ENCODE peak calls at places on chromosomes 11 and 22, in four cellular contexts. U is neuronal stem cell, T is IMR-90, E is mesendoderm. K is an unnamed sample.

GRCh38 chr11:8768625-8769333 is 86.2 kb downstream of the RPL27A start:
- DNase-seq in U (no peak), T (peak), E (peak), K (no peak)

GRCh38 chr11:88157401-88157800 is 17.8 kb downstream of the RAB38 start:
- DNase-seq in U (no peak), T (no peak), E (no peak), K (no peak)

GRCh38 chr22:27637604-27638003 is 164.0 kb downstream of the MN1 start:
- DNase-seq in U (no peak), T (peak), E (no peak), K (no peak)

GRCh38 chr22:20951932-20952380 is 15.1 kb upstream of the AIFM3 start:
- DNase-seq in U (no peak), T (no peak), E (no peak), K (no peak)

GRCh38 chr11:32053151-32053550 is 37.7 kb upstream of the RCN1 start:
- DNase-seq in U (no peak), T (no peak), E (no peak), K (no peak)

GRCh38 chr11:68373810-68374501 is 61.6 kb downstream of the LRP5 start:
- DNase-seq in U (no peak), T (peak), E (no peak), K (no peak)

GRCh38 chr11:112650568-112650967 is 310.7 kb upstream of the NCAM1 start:
- DNase-seq in U (no peak), T (no peak), E (no peak), K (no peak)

GRCh38 chr11:112348480-112349029 is 87.9 kb upstream of the PLET1 start:
- DNase-seq in U (no peak), T (no peak), E (no peak), K (no peak)

GRCh38 chr22:44353063-44353440 is 40.3 kb upstream of the SHISAL1 start:
- DNase-seq in U (no peak), T (no peak), E (no peak), K (no peak)

GRCh38 chr11:123161386-123161785 is 33.7 kb downstream of the CLMP start:
- DNase-seq in U (no peak), T (no peak), E (no peak), K (no peak)

GRCh38 chr11:9851366-9851765 is 187.5 kb downstream of the SWAP70 start:
- DNase-seq in U (no peak), T (peak), E (no peak), K (no peak)

GRCh38 chr22:43320943-43321900 is 21.9 kb downstream of the SCUBE1 start:
- DNase-seq in U (no peak), T (no peak), E (no peak), K (no peak)

GRCh38 chr11:68342459-68343158 is 30.2 kb downstream of the LRP5 start:
- DNase-seq in U (no peak), T (no peak), E (peak), K (peak)

GRCh38 chr22:47032091-47032943 is 269.9 kb downstream of the TBC1D22A start:
- DNase-seq in U (no peak), T (no peak), E (no peak), K (no peak)

DNA sequence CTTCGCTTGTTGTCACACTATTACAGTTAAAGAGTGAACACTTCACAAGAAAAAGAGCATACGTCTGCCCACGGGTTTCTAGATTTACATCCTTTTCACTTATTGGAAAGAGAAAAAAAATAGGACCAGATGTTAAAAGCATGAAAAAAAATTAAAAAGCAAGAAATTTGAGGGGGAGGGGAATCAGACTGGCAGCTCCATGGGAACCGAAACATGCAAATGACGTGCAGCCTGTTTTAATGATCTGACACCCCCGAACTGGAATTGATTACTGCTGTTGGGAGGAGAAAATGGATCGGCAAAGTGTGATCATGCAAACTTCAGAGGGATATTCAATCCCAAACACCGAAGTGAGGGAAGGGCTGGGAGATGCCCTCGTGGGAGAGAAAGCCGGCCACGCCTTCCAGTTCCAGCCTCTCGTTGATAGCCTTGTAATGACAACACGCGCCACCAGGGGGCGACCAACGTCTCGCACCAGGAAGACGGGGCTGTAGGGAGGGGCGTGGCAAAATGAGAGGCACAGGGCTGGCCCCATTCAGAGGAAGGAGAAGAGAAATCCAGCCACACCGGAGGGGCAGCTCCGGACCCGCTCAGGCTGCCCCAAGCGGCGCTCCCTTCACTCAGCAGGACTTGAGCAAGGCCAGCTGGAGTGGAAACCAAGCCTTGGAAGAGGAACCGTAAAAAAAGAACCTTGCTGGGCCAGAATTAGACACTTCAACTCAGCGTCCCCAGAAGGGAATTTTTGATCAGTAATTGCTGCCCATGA is 53.8 kb upstream of the SYT13 start:
- DNase-seq in U (peak), T (peak), E (peak), K (peak)
- H4K8ac ChIP-seq in U (no peak), T (no peak), E (no peak), K (no peak)

DNA sequence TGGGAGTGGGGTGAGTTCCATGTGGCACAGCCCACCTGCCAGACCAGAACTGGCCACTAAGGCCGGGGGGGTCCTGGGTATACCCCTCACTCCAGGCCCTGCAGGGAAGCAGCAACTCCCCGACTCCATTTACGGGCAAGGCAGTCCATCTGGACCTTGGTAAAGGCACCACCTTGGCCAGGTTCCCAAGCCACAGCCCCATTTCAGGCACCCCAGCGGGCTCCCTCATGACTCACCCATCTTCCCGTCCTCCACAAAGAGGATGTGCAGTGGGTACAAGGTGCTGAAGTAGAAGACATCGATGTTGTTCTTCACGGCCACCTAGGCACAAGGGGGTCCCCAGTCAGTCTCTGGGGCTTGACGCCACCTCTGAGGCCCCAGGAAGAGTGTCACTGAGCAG is 15.7 kb upstream of the RASL10A start:
- DNase-seq in U (no peak), T (no peak), E (no peak), K (no peak)
- H2BK15ac ChIP-seq in U (peak), T (no peak), E (no peak), K (no peak)

DNA sequence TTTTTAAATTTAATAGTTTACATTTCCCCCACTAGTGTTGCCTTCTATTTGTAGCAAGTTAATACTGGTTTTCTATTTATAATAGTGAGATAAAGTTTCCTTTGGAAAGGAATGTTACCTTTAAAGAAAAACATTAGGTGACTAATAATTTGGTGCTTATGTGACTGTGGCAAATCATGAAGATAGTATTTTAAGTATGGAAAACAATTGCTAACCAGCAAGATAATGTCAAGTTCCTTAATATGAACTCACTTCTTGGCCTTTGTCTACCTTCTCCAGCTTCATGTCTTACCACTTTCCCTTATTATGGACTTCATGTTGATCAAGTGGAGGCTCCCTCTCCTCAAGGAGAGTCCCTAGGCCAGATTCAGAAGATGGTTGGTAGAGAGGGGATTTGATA is 27.2 kb downstream of the ARHGEF12 start:
- DNase-seq in U (no peak), T (no peak), E (no peak), K (no peak)
- H3K4me2 ChIP-seq in U (no peak), T (peak), E (no peak), K (no peak)

GRCh38 chr11:75894036-75894585 is 79.1 kb downstream of the UVRAG start:
- DNase-seq in U (no peak), T (no peak), E (no peak), K (no peak)

GRCh38 chr11:75893202-75893601 is 78.2 kb downstream of the UVRAG start:
- DNase-seq in U (no peak), T (no peak), E (no peak), K (no peak)

GRCh38 chr11:75896843-75897419 is 81.9 kb downstream of the UVRAG start:
- DNase-seq in U (peak), T (peak), E (peak), K (no peak)

GRCh38 chr11:75888391-75888790 is 73.4 kb downstream of the UVRAG start:
- DNase-seq in U (no peak), T (no peak), E (no peak), K (no peak)

GRCh38 chr11:75891947-75892739 is 77.1 kb downstream of the UVRAG start:
- DNase-seq in U (no peak), T (no peak), E (no peak), K (no peak)
- H4K8ac ChIP-seq in U (no peak), T (no peak), E (no peak), K (no peak)

GRCh38 chr11:71504526-71504925 is 22.5 kb upstream of the KRTAP5-7 start:
- DNase-seq in U (peak), T (no peak), E (peak), K (no peak)
- H2BK15ac ChIP-seq in U (no peak), T (no peak), E (no peak), K (no peak)

DNA sequence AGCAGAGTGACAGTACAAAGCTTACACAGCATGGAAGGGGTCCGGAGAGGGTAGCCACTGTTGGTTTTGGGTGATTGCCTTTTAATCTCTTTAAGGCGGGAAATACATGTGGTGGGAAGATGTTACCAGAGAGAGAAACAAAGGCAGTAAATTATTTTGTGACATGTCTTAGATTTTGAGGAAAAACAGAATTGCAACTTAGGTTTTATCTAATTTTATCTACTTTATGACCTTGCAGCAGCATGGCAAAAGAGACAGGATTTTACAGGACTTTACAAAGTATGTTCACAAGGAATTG is 1.9 kb downstream of the IFITM2 start:
- DNase-seq in U (no peak), T (no peak), E (no peak), K (no peak)
- H3K4me2 ChIP-seq in U (peak), T (peak), E (peak), K (peak)

K was measured in H9.